ENCODE peak calls at places on chromosomes 4 and X, in six cellular contexts. B, F, M, U, S and O are unnamed samples.

GRCh38 chr4:81486502-81486901 is 14.8 kb upstream of the RASGEF1B start:
- DNase-seq in M (no peak), S (no peak), F (no peak), U (no peak), B (no peak), O (no peak)

GRCh38 chr4:159498371-159499115 is 395.7 kb downstream of the RAPGEF2 start:
- DNase-seq in U (no peak), M (no peak), S (no peak), B (no peak), F (no peak), O (no peak)

GRCh38 chrX:139202742-139203410 is 327.7 kb upstream of the F9 start:
- DNase-seq in F (no peak), U (no peak), B (no peak), S (no peak), M (no peak), O (no peak)

GRCh38 chrX:45774961-45775360 is 574.3 kb upstream of the DIPK2B start:
- DNase-seq in B (peak; percentile 32), U (peak; percentile 63), F (no peak), M (no peak), S (peak; percentile 82), O (no peak)

GRCh38 chr4:1244978-1245471 is 3.9 kb downstream of the CTBP1 start:
- DNase-seq in B (no peak), U (no peak), M (no peak), F (no peak), S (no peak), O (no peak)

GRCh38 chr4:100295792-100296191 is 105.5 kb upstream of the DDIT4L start:
- DNase-seq in F (no peak), M (no peak), B (no peak), S (peak; percentile 47), U (no peak), O (peak; percentile 3)

GRCh38 chr4:19736968-19737756 is 514.5 kb upstream of the SLIT2 start:
- DNase-seq in U (no peak), M (no peak), F (no peak), B (no peak), S (no peak), O (no peak)

GRCh38 chrX:11764602-11765067 is 6.6 kb downstream of the MSL3 start:
- DNase-seq in F (no peak), B (no peak), S (no peak), M (no peak), U (no peak), O (no peak)

GRCh38 chr4:105558277-105558676 is 5.9 kb downstream of the ARHGEF38 start:
- DNase-seq in S (no peak), B (no peak), F (no peak), M (no peak), U (no peak), O (peak; percentile 20)

GRCh38 chrX:40148439-40149285 is 50.9 kb upstream of the BCOR start:
- DNase-seq in U (no peak), B (no peak), M (no peak), F (no peak), S (no peak), O (no peak)

GRCh38 chr4:16820304-16820703 is 78.1 kb downstream of the LDB2 start:
- DNase-seq in B (no peak), F (no peak), M (no peak), S (no peak), U (no peak), O (no peak)

GRCh38 chr4:68180858-68181531 is 51.3 kb upstream of the TMPRSS11F start:
- DNase-seq in U (no peak), M (no peak), F (no peak), S (peak; percentile 13), B (no peak), O (no peak)

GRCh38 chrX:81120270-81120935 is 81.3 kb downstream of the HMGN5 start:
- DNase-seq in F (no peak), U (no peak), S (no peak), B (no peak), M (no peak), O (peak; percentile 11)

GRCh38 chr4:100289980-100290379 is 99.7 kb upstream of the DDIT4L start:
- DNase-seq in F (no peak), M (peak; percentile 89), S (no peak), U (no peak), B (no peak), O (no peak)

GRCh38 chr4:135281230-135281629 is 1079.6 kb upstream of the PABPC4L start:
- DNase-seq in F (no peak), U (no peak), B (no peak), M (no peak), S (no peak), O (no peak)

GRCh38 chrX:120672841-120673530 is 43.1 kb upstream of the C1GALT1C1 start:
- DNase-seq in F (no peak), M (no peak), U (no peak), B (no peak), S (no peak), O (no peak)

GRCh38 chrX:101550362-101550761 is at the start of gene ARMCX1:
- DNase-seq in M (no peak), B (peak; percentile 5), F (peak; percentile 46), U (peak; percentile 59), S (peak; percentile 69), O (no peak)

GRCh38 chr4:48798117-48798516 is 18.0 kb upstream of the FRYL start:
- DNase-seq in S (no peak), M (no peak), B (no peak), F (no peak), U (no peak), O (no peak)

GRCh38 chrX:107563851-107564250 is 64.5 kb upstream of the PRPS1 start:
- DNase-seq in S (no peak), M (no peak), B (no peak), U (no peak), F (no peak), O (no peak)

GRCh38 chr4:70895405-70895804 is 6.8 kb upstream of the MOB1B start:
- DNase-seq in U (peak; percentile 69), M (no peak), F (no peak), S (peak; percentile 78), B (no peak), O (peak; percentile 25)

GRCh38 chr4:64780664-64781063 is 371.4 kb upstream of the TECRL start:
- DNase-seq in F (no peak), B (no peak), S (no peak), M (no peak), U (no peak), O (no peak)

GRCh38 chr4:119299221-119300071 is 22.5 kb downstream of the FABP2 start:
- DNase-seq in U (no peak), S (peak; percentile 28), B (no peak), F (no peak), M (no peak), O (peak; percentile 11)

GRCh38 chr4:74266081-74266480 is 42.2 kb upstream of the EPGN start:
- DNase-seq in M (no peak), F (no peak), U (no peak), S (no peak), B (no peak), O (no peak)

GRCh38 chr4:1033840-1034551 is 22.6 kb downstream of the FGFRL1 start:
- DNase-seq in F (no peak), B (no peak), S (peak; percentile 73), M (no peak), U (no peak), O (no peak)

GRCh38 chrX:154540897-154541535 is 5.6 kb downstream of the G6PD start:
- DNase-seq in M (no peak), F (no peak), B (no peak), S (no peak), U (no peak), O (no peak)

GRCh38 chr4:41204400-41204978 is 9.9 kb downstream of the APBB2 start:
- DNase-seq in M (no peak), S (peak; percentile 76), F (no peak), B (no peak), U (peak; percentile 78), O (peak; percentile 27)

GRCh38 chrX:105752334-105752733 is 70.0 kb upstream of the NRK start:
- DNase-seq in M (peak; percentile 13), F (no peak), S (no peak), U (no peak), B (no peak), O (no peak)

GRCh38 chr4:98512918-98513317 is 145.5 kb downstream of the TSPAN5 start:
- DNase-seq in B (no peak), S (no peak), F (no peak), M (no peak), U (no peak), O (no peak)

GRCh38 chr4:124061413-124061812 is 651.1 kb downstream of the ANKRD50 start:
- DNase-seq in B (no peak), S (peak; percentile 88), F (no peak), M (no peak), U (no peak), O (peak; percentile 1)

GRCh38 chr4:140612356-140612755 is 43.6 kb upstream of the UCP1 start:
- DNase-seq in U (no peak), F (no peak), S (no peak), M (no peak), B (no peak), O (no peak)